ENCODE peak calls at places on chromosomes 5 and 9, in nine cellular contexts. C is tibial nerve, H is H9, Y is uterus, D is cardiac muscle cell, G is psoas muscle, E is endothelial cell, O is dorsolateral prefrontal cortex, P is adipocyte. T is an unnamed sample.

GRCh38 chr5:113102121-113102531 is 125.5 kb downstream of the DCP2 start:
- DNase-seq in G (no peak), D (no peak), H (no peak), O (no peak), Y (no peak), C (no peak), E (no peak), P (no peak), T (no peak)

GRCh38 chr5:144028644-144029043 is 141.8 kb downstream of the YIPF5 start:
- DNase-seq in Y (no peak), O (no peak), D (peak), H (no peak), E (no peak), P (peak), G (no peak), C (no peak), T (no peak)

GRCh38 chr9:82601272-82601835 is 461.6 kb downstream of the RASEF start:
- DNase-seq in H (no peak), G (no peak), Y (no peak), D (peak), O (no peak), E (no peak), P (peak), C (no peak), T (no peak)

GRCh38 chr9:2024888-2025781 is 10.0 kb downstream of the SMARCA2 start:
- DNase-seq in C (no peak), E (no peak), O (no peak), G (no peak), D (peak), Y (no peak), H (no peak), P (peak), T (no peak)

GRCh38 chr9:2655411-2655901 is 33.9 kb downstream of the VLDLR start:
- DNase-seq in E (no peak), H (no peak), O (no peak), G (no peak), Y (no peak), C (no peak), P (peak), D (peak), T (no peak)

GRCh38 chr9:134698587-134699342 is 57.2 kb downstream of the COL5A1 start:
- DNase-seq in D (peak), P (peak), E (peak), O (peak), G (peak), Y (peak), H (peak), C (peak), T (peak)

GRCh38 chr5:25028994-25029393 is 384.2 kb upstream of the CDH10 start:
- DNase-seq in P (no peak), G (no peak), H (no peak), E (no peak), D (no peak), O (no peak), Y (no peak), C (no peak), T (no peak)

GRCh38 chr5:139638736-139639618 is 9.2 kb upstream of the CXXC5 start:
- DNase-seq in O (no peak), G (no peak), Y (no peak), P (no peak), C (no peak), D (no peak), H (no peak), E (no peak), T (peak)

GRCh38 chr5:157626831-157627230 is 25.4 kb downstream of the SOX30 start:
- DNase-seq in C (no peak), E (no peak), P (no peak), G (no peak), O (no peak), D (no peak), Y (no peak), H (no peak), T (no peak)

GRCh38 chr9:4424891-4425290 is 65.4 kb upstream of the SLC1A1 start:
- DNase-seq in C (no peak), Y (no peak), P (peak), G (no peak), E (peak), O (no peak), D (peak), H (no peak), T (no peak)

GRCh38 chr5:160312139-160312959 is at the start of gene CCNJL:
- DNase-seq in H (peak), P (peak), G (peak), E (peak), Y (peak), O (peak), D (peak), C (no peak), T (peak)

GRCh38 chr5:139964266-139964993 is 78.7 kb downstream of the NRG2 start:
- DNase-seq in D (no peak), E (no peak), Y (no peak), P (no peak), G (no peak), O (no peak), C (no peak), H (no peak), T (no peak)

T was measured in WERI-Rb-1.